ENCODE peak calls at places on chromosome 18, in four cellular contexts. O is neural progenitor cell, Q is left ventricle myocardium inferior, B is testis. W is an unnamed sample.

GRCh38 chr18:71068338-71068737 is 779.5 kb downstream of the SOCS6 start:
- DNase-seq in O (no peak), Q (no peak), B (no peak), W (no peak)

GRCh38 chr18:61761875-61762274 is 130.9 kb downstream of the RNF152 start:
- DNase-seq in O (no peak), Q (no peak), B (no peak), W (no peak)

GRCh38 chr18:39685303-39685902 is 2119.8 kb upstream of the CELF4 start:
- DNase-seq in O (peak), Q (no peak), B (no peak), W (no peak)

GRCh38 chr18:62715829-62716678 is 713 bp downstream of the PHLPP1 start:
- DNase-seq in O (peak), Q (peak), B (peak), W (peak)

GRCh38 chr18:54004828-54005227 is 219.6 kb downstream of the MBD2 start:
- DNase-seq in O (no peak), Q (no peak), B (no peak), W (peak)

GRCh38 chr18:65906621-65907034 is 155.8 kb downstream of the CDH7 start:
- DNase-seq in O (peak), Q (no peak), B (no peak), W (no peak)

GRCh38 chr18:41457730-41458129 is 497.3 kb upstream of the PIK3C3 start:
- DNase-seq in O (no peak), Q (no peak), B (no peak), W (no peak)

GRCh38 chr18:23902396-23902795 is 112.2 kb upstream of the TTC39C start:
- DNase-seq in O (no peak), Q (no peak), B (no peak), W (no peak)

GRCh38 chr18:27014841-27015240 is 149.3 kb upstream of the AQP4 start:
- DNase-seq in O (no peak), Q (no peak), B (no peak), W (no peak)

GRCh38 chr18:73690222-73690621 is 457.4 kb downstream of the FBXO15 start:
- DNase-seq in O (peak), Q (no peak), B (no peak), W (no peak)

GRCh38 chr18:21739604-21740473 is 753 bp upstream of the MIB1 start:
- DNase-seq in O (peak), Q (no peak), B (peak), W (peak)

GRCh38 chr18:50051288-50051687 is 143.7 kb downstream of the MYO5B start:
- DNase-seq in O (peak), Q (no peak), B (no peak), W (no peak)

GRCh38 chr18:52054301-52054700 is 285.7 kb upstream of the DCC start:
- DNase-seq in O (no peak), Q (no peak), B (no peak), W (no peak)

GRCh38 chr18:73691118-73691517 is 456.5 kb downstream of the FBXO15 start:
- DNase-seq in O (no peak), Q (no peak), B (no peak), W (no peak)

GRCh38 chr18:6249110-6249680 is 165.5 kb downstream of the L3MBTL4 start:
- DNase-seq in O (no peak), Q (no peak), B (no peak), W (no peak)

GRCh38 chr18:61282926-61283325 is 50.3 kb upstream of the CDH20 start:
- DNase-seq in O (no peak), Q (no peak), B (no peak), W (no peak)

GRCh38 chr18:8300749-8301148 is 308.5 kb upstream of the RAB12 start:
- DNase-seq in O (no peak), Q (no peak), B (no peak), W (no peak)

GRCh38 chr18:80232030-80232429 is 15.3 kb downstream of the PARD6G start:
- DNase-seq in O (no peak), Q (no peak), B (no peak), W (no peak)

GRCh38 chr18:79590191-79591039 is 89.2 kb upstream of the CTDP1 start:
- DNase-seq in O (no peak), Q (peak), B (no peak), W (no peak)

GRCh38 chr18:42268793-42269192 is 313.8 kb downstream of the PIK3C3 start:
- DNase-seq in O (no peak), Q (no peak), B (no peak), W (no peak)

GRCh38 chr18:31064130-31064529 is 21.6 kb upstream of the DSC3 start:
- DNase-seq in O (no peak), Q (no peak), B (no peak), W (no peak)

GRCh38 chr18:5513947-5514346 is 29.9 kb downstream of the EPB41L3 start:
- DNase-seq in O (no peak), Q (no peak), B (no peak), W (no peak)

GRCh38 chr18:32770651-32771168 is 2.1 kb downstream of the KLHL14 start:
- DNase-seq in O (peak), Q (no peak), B (no peak), W (peak)

GRCh38 chr18:63336366-63337099 is 17.0 kb upstream of the BCL2 start:
- DNase-seq in O (no peak), Q (no peak), B (no peak), W (no peak)

GRCh38 chr18:66168834-66169233 is 418.0 kb downstream of the CDH7 start:
- DNase-seq in O (no peak), Q (no peak), B (no peak), W (no peak)

GRCh38 chr18:6816154-6816553 is 86.6 kb downstream of the ARHGAP28 start:
- DNase-seq in O (no peak), Q (no peak), B (no peak), W (no peak)

DNA sequence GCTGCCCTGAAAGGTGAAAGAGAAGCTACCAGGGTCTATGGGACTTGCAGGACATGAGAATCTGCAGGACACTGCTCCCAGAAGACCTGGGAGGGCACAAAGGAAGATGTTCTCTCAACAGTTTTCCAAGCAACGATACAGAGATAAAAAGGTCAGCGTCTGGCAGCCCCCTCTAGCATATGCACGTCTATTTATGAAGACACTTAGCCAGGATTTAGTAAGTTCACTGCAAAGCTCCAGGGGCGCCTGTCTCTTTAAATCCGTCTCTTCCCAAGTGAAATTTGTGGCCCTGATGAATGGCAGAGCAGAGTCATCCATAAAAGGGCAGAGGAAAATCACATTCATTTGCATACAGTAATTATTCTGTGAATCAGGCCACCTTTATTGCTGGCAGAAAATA is 390.8 kb upstream of the SMIM21 start:
- DNase-seq in O (no peak), Q (no peak), B (no peak), W (no peak)
- H3K27ac ChIP-seq in O (no peak), Q (no peak), B (no peak), W (no peak)

GRCh38 chr18:47858607-47859006 is 71.9 kb downstream of the SMAD2 start:
- DNase-seq in O (no peak), Q (no peak), B (no peak), W (no peak)
- H3K4me3 ChIP-seq in O (no peak), Q (no peak), B (no peak), W (no peak)

GRCh38 chr18:44857744-44858143 is 177.1 kb downstream of the SETBP1 start:
- DNase-seq in O (no peak), Q (no peak), B (no peak), W (no peak)
- H3K27ac ChIP-seq in O (no peak), Q (no peak), B (no peak), W (no peak)

GRCh38 chr18:12990977-12991838 is at the start of gene CEP192:
- DNase-seq in O (peak), Q (peak), B (peak), W (peak)

GRCh38 chr18:12989397-12990127 is 1.6 kb upstream of the CEP192 start:
- DNase-seq in O (no peak), Q (no peak), B (no peak), W (no peak)

GRCh38 chr18:12990662-12990976 is 543 bp upstream of the CEP192 start:
- DNase-seq in O (peak), Q (no peak), B (no peak), W (no peak)

GRCh38 chr18:12991839-12992216 is 666 bp downstream of the CEP192 start:
- DNase-seq in O (no peak), Q (no peak), B (no peak), W (no peak)

GRCh38 chr18:12990128-12990485 is 1.1 kb upstream of the CEP192 start:
- DNase-seq in O (no peak), Q (no peak), B (no peak), W (peak)
- H3K4me3 ChIP-seq in O (peak), Q (peak), B (peak), W (peak)

GRCh38 chr18:44637210-44638051 is 43.3 kb upstream of the SETBP1 start:
- DNase-seq in O (peak), Q (no peak), B (no peak), W (no peak)
- H3K27ac ChIP-seq in O (no peak), Q (no peak), B (no peak), W (no peak)

GRCh38 chr18:37540424-37541121 is 25.0 kb downstream of the CELF4 start:
- DNase-seq in O (no peak), Q (no peak), B (no peak), W (no peak)

GRCh38 chr18:37537868-37538525 is 27.6 kb downstream of the CELF4 start:
- DNase-seq in O (peak), Q (peak), B (peak), W (peak)

GRCh38 chr18:37538526-37539205 is 26.9 kb downstream of the CELF4 start:
- DNase-seq in O (no peak), Q (no peak), B (no peak), W (no peak)

GRCh38 chr18:37541517-37541916 is 24.1 kb downstream of the CELF4 start:
- DNase-seq in O (no peak), Q (no peak), B (no peak), W (no peak)

GRCh38 chr18:37539236-37539635 is 26.4 kb downstream of the CELF4 start:
- DNase-seq in O (no peak), Q (no peak), B (no peak), W (no peak)
- H3K4me3 ChIP-seq in O (no peak), Q (no peak), B (no peak), W (no peak)